ENCODE peak calls at places on chromosomes 12 and 14, in eight cellular contexts. F is prostate gland, Q is upper lobe of left lung, Y is ovary, T is lower leg skin, Z is foreskin keratinocyte, G is HepG2, D is AG04450. I is an unnamed sample.

GRCh38 chr14:20631821-20632389 is 9.6 kb downstream of the OR6S1 start:
- DNase-seq in F (peak; percentile 62), Q (peak; percentile 66), Y (peak; percentile 81), T (peak; percentile 91), Z (peak; percentile 55), G (peak; percentile 83), D (no peak), I (no peak)

GRCh38 chr12:62123721-62124203 is 136.4 kb upstream of the USP15 start:
- DNase-seq in F (no peak), Q (peak; percentile 24), Y (peak; percentile 41), T (no peak), Z (peak; percentile 39), G (peak; percentile 31), D (peak; percentile 18), I (peak; percentile 16)

GRCh38 chr12:1576410-1577240 is 17.8 kb downstream of the FBXL14 start:
- DNase-seq in F (peak; percentile 54), Q (no peak), Y (peak; percentile 62), T (peak; percentile 84), Z (no peak), G (no peak), D (no peak), I (no peak)

GRCh38 chr14:53670701-53671100 is 285.9 kb downstream of the BMP4 start:
- DNase-seq in F (no peak), Q (no peak), Y (no peak), T (no peak), Z (peak; percentile 87), G (peak; percentile 3), D (peak; percentile 21), I (no peak)

GRCh38 chr12:53995311-53996187 is 4.4 kb upstream of the HOXC9 start:
- DNase-seq in F (no peak), Q (no peak), Y (no peak), T (peak; percentile 95), Z (peak; percentile 71), G (no peak), D (no peak), I (no peak)

GRCh38 chr14:100348253-100348729 is 25.2 kb downstream of the SLC25A47 start:
- DNase-seq in F (no peak), Q (no peak), Y (no peak), T (peak; percentile 70), Z (no peak), G (peak; percentile 47), D (no peak), I (no peak)

GRCh38 chr12:87679262-87679661 is 349.9 kb downstream of the C12orf50 start:
- DNase-seq in F (no peak), Q (no peak), Y (no peak), T (no peak), Z (no peak), G (no peak), D (no peak), I (no peak)

GRCh38 chr12:125164541-125164940 is 99.3 kb downstream of the AACS start:
- DNase-seq in F (no peak), Q (no peak), Y (no peak), T (no peak), Z (no peak), G (no peak), D (no peak), I (no peak)

GRCh38 chr14:53619625-53620324 is 336.9 kb downstream of the BMP4 start:
- DNase-seq in F (no peak), Q (no peak), Y (no peak), T (no peak), Z (peak; percentile 40), G (no peak), D (peak; percentile 43), I (no peak)

GRCh38 chr14:86790408-86791364 is 1202.3 kb downstream of the GALC start:
- DNase-seq in F (no peak), Q (no peak), Y (no peak), T (no peak), Z (peak; percentile 32), G (peak; percentile 42), D (no peak), I (no peak)

GRCh38 chr14:85415015-85415712 is 114.8 kb upstream of the FLRT2 start:
- DNase-seq in F (peak; percentile 85), Q (peak; percentile 24), Y (peak; percentile 64), T (peak; percentile 83), Z (peak; percentile 100), G (peak; percentile 64), D (peak; percentile 63), I (no peak)

GRCh38 chr12:110349521-110350151 is 53.9 kb downstream of the ANAPC7 start:
- DNase-seq in F (no peak), Q (no peak), Y (no peak), T (no peak), Z (no peak), G (no peak), D (no peak), I (peak; percentile 38)

GRCh38 chr12:3527181-3527580 is 36.2 kb downstream of the PRMT8 start:
- DNase-seq in F (no peak), Q (no peak), Y (no peak), T (no peak), Z (peak; percentile 93), G (no peak), D (no peak), I (no peak)

GRCh38 chr12:131895640-131896079 is 1.2 kb downstream of the ULK1 start:
- DNase-seq in F (no peak), Q (no peak), Y (no peak), T (no peak), Z (no peak), G (no peak), D (no peak), I (no peak)

GRCh38 chr12:30437616-30438015 is 258.1 kb downstream of the IPO8 start:
- DNase-seq in F (no peak), Q (no peak), Y (no peak), T (no peak), Z (no peak), G (peak; percentile 36), D (peak; percentile 46), I (no peak)

GRCh38 chr12:3463927-3464326 is 27.1 kb upstream of the PRMT8 start:
- DNase-seq in F (no peak), Q (no peak), Y (no peak), T (peak; percentile 4), Z (no peak), G (no peak), D (no peak), I (no peak)

GRCh38 chr12:117583092-117583491 is 221.7 kb upstream of the NOS1 start:
- DNase-seq in F (no peak), Q (no peak), Y (no peak), T (no peak), Z (no peak), G (no peak), D (no peak), I (no peak)

GRCh38 chr14:66916421-66916820 is 272.8 kb upstream of the GARIN2 start:
- DNase-seq in F (no peak), Q (no peak), Y (no peak), T (no peak), Z (no peak), G (no peak), D (no peak), I (no peak)

GRCh38 chr14:57889245-57889644 is 23.4 kb upstream of the SLC35F4 start:
- DNase-seq in F (peak; percentile 9), Q (peak; percentile 81), Y (peak; percentile 26), T (no peak), Z (peak; percentile 33), G (no peak), D (no peak), I (no peak)

GRCh38 chr12:132454154-132454948 is 35.6 kb upstream of the FBRSL1 start:
- DNase-seq in F (no peak), Q (no peak), Y (no peak), T (no peak), Z (no peak), G (no peak), D (no peak), I (no peak)

GRCh38 chr14:31968107-31968810 is 108.8 kb upstream of the ARHGAP5 start:
- DNase-seq in F (no peak), Q (no peak), Y (no peak), T (no peak), Z (peak; percentile 72), G (peak; percentile 86), D (no peak), I (no peak)

GRCh38 chr12:90977224-90977623 is 22.2 kb upstream of the CCER1 start:
- DNase-seq in F (no peak), Q (no peak), Y (no peak), T (no peak), Z (no peak), G (no peak), D (no peak), I (no peak)
- TF ChIP-seq CTCF in F (no peak), Q (no peak), Y (no peak), T (no peak), Z (no peak), G (no peak), D (no peak), I (no peak)

GRCh38 chr12:5511644-5512584 is 80.0 kb downstream of the NTF3 start:
- DNase-seq in F (peak; percentile 22), Q (no peak), Y (peak; percentile 79), T (peak; percentile 84), Z (no peak), G (no peak), D (peak; percentile 23), I (no peak)
- TF ChIP-seq CTCF in F (peak; percentile 34), Q (peak; percentile 27), Y (peak; percentile 54), T (no peak), Z (peak; percentile 77), G (peak; percentile 66), D (peak; percentile 78), I (peak; percentile 31)

GRCh38 chr12:11209098-11209497 is 22.4 kb upstream of the TAS2R42 start:
- DNase-seq in F (no peak), Q (no peak), Y (no peak), T (no peak), Z (no peak), G (peak; percentile 10), D (no peak), I (no peak)
- TF ChIP-seq CTCF in F (no peak), Q (no peak), Y (no peak), T (no peak), Z (peak; percentile 15), G (peak; percentile 7), D (no peak), I (no peak)

GRCh38 chr14:69005432-69006148 is 26.5 kb upstream of the ACTN1 start:
- DNase-seq in F (no peak), Q (peak; percentile 45), Y (peak; percentile 74), T (peak; percentile 92), Z (peak; percentile 86), G (peak; percentile 57), D (peak; percentile 72), I (no peak)

GRCh38 chr14:69003626-69004025 is 24.5 kb upstream of the ACTN1 start:
- DNase-seq in F (no peak), Q (no peak), Y (no peak), T (no peak), Z (no peak), G (no peak), D (no peak), I (no peak)

GRCh38 chr14:69004731-69005431 is 25.8 kb upstream of the ACTN1 start:
- DNase-seq in F (no peak), Q (no peak), Y (no peak), T (no peak), Z (no peak), G (no peak), D (no peak), I (no peak)

GRCh38 chr14:69001375-69001774 is 22.3 kb upstream of the ACTN1 start:
- DNase-seq in F (no peak), Q (no peak), Y (no peak), T (no peak), Z (peak; percentile 24), G (no peak), D (no peak), I (no peak)

DNA sequence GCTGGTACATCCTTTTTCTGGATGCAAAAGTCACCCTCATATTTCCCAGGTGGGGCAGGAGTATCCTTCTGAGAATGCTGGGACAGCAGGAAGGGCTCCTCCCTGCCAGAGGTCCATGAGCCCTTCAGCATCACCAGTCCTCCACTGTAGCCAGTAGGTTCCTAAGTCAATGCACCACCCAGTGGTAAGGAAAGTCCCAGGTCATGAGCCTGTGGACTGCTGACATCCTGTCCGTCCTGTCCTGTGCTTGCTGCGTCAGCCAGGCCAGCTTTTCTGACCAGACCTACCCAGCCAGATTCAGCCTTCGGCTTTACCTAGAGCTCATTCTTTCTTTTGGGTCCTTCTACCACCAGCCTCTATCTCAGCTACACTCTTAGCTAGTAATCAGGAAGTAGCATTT is 23.0 kb upstream of the ACTN1 start:
- DNase-seq in F (peak; percentile 12), Q (peak; percentile 32), Y (peak; percentile 32), T (no peak), Z (no peak), G (peak; percentile 73), D (no peak), I (no peak)
- TF ChIP-seq CTCF in F (peak; percentile 26), Q (no peak), Y (no peak), T (no peak), Z (peak; percentile 21), G (peak; percentile 89), D (peak; percentile 17), I (no peak)

I was measured in GM20000.